ENCODE peak calls at places on chromosomes 13 and 19, in seven cellular contexts. U is adrenal gland; T is coronary artery; H is heart right ventricle; A is PC-9; P is dorsolateral prefrontal cortex; Z is CD8-positive, alpha-beta T cell. C is an unnamed sample.

GRCh38 chr19:58354478-58355030 is 1.3 kb upstream of the A1BG start:
- DNase-seq in U (no peak), T (no peak), H (no peak), A (no peak), P (no peak), Z (no peak), C (no peak)

GRCh38 chr13:61774903-61775302 is 359.3 kb upstream of the PCDH20 start:
- DNase-seq in U (no peak), T (no peak), H (no peak), A (no peak), P (no peak), Z (no peak), C (no peak)

GRCh38 chr13:79803939-79804487 is 323.1 kb downstream of the NDFIP2 start:
- DNase-seq in U (no peak), T (no peak), H (no peak), A (no peak), P (no peak), Z (no peak), C (no peak)

GRCh38 chr19:32318884-32319520 is 26.4 kb upstream of the ZNF507 start:
- DNase-seq in U (no peak), T (no peak), H (no peak), A (peak; percentile 54), P (peak; percentile 45), Z (no peak), C (no peak)

GRCh38 chr13:39515231-39515630 is 87.8 kb downstream of the LHFPL6 start:
- DNase-seq in U (no peak), T (no peak), H (no peak), A (no peak), P (no peak), Z (no peak), C (no peak)

GRCh38 chr19:56245062-56245740 is 27.3 kb upstream of the EDDM13 start:
- DNase-seq in U (no peak), T (no peak), H (no peak), A (no peak), P (no peak), Z (no peak), C (no peak)

GRCh38 chr13:57716295-57716694 is 84.8 kb downstream of the PCDH17 start:
- DNase-seq in U (no peak), T (no peak), H (no peak), A (no peak), P (no peak), Z (no peak), C (no peak)

GRCh38 chr19:53867225-53868090 is at the start of gene MYADM:
- DNase-seq in U (peak; percentile 95), T (peak; percentile 100), H (peak; percentile 99), A (peak; percentile 100), P (peak; percentile 98), Z (peak; percentile 99), C (peak; percentile 100)

GRCh38 chr13:110525328-110526319 is 35.9 kb downstream of the RAB20 start:
- DNase-seq in U (peak; percentile 68), T (no peak), H (peak; percentile 51), A (peak; percentile 72), P (no peak), Z (no peak), C (no peak)

GRCh38 chr13:55497486-55497885 is 1643.2 kb upstream of the PRR20A start:
- DNase-seq in U (no peak), T (no peak), H (no peak), A (no peak), P (no peak), Z (no peak), C (no peak)

GRCh38 chr19:35793381-35794165 is 18.2 kb downstream of the ARHGAP33 start:
- DNase-seq in U (no peak), T (no peak), H (no peak), A (no peak), P (no peak), Z (no peak), C (no peak)

GRCh38 chr13:46575843-46576242 is 22.9 kb downstream of the LRCH1 start:
- DNase-seq in U (no peak), T (no peak), H (no peak), A (no peak), P (no peak), Z (no peak), C (no peak)

DNA sequence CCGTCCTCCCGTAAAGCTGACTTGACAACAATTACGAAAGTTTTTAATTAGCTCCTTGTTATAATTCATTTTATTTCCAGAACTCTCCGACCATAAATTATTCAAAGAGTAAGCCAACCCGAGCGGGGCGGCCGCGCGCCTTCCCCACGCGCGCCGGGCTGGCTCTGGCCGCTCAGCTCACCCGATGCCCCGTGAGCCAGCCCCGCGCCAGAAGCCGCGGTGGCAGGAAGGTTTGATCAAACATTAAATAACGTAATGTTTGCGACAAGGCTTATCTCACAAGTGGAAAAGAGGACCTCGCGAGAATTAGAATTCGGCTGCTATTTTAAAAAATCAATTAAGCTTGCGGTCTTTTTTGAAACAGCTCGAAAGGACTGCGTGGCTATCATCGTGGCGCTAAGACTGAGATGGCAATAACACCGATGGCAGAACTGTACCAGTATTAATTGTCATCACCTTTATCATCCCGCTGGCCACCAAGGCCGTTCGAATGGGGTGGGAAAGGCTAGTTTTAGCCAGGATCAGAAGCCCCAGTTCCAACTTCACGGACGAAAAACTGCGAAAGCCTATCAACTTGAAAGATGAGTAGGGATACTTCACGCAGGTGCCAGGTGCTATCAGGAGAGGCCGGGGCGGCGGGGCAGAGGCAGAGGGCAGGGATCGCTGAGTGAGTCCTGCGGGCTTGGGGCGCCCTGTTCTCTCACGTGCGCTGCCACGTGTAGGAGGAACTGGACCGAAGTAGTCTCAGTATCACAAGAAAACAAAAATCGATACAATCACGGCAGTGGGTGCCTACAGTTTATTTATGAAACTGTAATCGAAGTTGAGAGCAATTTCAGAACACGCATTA is 6.4 kb downstream of the POU4F1 start:
- DNase-seq in U (no peak), T (no peak), H (no peak), A (no peak), P (no peak), Z (no peak), C (no peak)
- TF ChIP-seq CTCF in U (no peak), T (no peak), H (no peak), A (no peak), P (no peak), Z (no peak), C (no peak)

GRCh38 chr19:13861714-13862531 is 15.0 kb upstream of the NANOS3 start:
- DNase-seq in U (peak; percentile 94), T (peak; percentile 95), H (peak; percentile 95), A (peak; percentile 95), P (peak; percentile 94), Z (peak; percentile 86), C (peak; percentile 90)
- H3K27ac ChIP-seq in U (peak overlapping the region; percentile 9), T (peak overlapping the region; percentile 91), H (peak overlapping the region; percentile 96), A (peak overlapping the region; percentile 88), P (peak overlapping the region; percentile 79), Z (peak overlapping the region; percentile 71), C (peak overlapping the region; percentile 84)

DNA sequence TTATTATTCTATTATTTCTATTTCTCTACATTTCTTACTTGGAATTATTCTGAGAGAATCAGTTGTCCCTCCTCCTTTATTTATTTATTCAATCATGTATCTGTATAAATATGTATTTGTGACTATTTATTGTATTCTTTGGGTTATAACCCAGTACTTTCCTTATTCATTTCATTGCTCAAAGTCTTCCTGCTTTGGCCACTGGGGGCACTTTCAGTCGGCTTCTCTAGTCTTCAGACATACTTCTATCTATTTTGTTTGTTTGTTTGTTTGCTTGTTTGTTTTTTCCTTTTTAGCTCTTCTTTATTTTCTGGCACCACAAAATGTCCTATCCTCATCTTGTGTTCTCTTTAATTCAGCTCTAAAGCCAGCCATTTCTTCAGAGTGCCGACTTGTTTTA is 260.4 kb downstream of the NALCN start:
- DNase-seq in U (no peak), T (no peak), H (no peak), A (no peak), P (no peak), Z (no peak), C (no peak)
- TF ChIP-seq CTCF in U (peak; percentile 35), T (no peak), H (no peak), A (peak; percentile 66), P (peak; percentile 41), Z (peak; percentile 37), C (no peak)

DNA sequence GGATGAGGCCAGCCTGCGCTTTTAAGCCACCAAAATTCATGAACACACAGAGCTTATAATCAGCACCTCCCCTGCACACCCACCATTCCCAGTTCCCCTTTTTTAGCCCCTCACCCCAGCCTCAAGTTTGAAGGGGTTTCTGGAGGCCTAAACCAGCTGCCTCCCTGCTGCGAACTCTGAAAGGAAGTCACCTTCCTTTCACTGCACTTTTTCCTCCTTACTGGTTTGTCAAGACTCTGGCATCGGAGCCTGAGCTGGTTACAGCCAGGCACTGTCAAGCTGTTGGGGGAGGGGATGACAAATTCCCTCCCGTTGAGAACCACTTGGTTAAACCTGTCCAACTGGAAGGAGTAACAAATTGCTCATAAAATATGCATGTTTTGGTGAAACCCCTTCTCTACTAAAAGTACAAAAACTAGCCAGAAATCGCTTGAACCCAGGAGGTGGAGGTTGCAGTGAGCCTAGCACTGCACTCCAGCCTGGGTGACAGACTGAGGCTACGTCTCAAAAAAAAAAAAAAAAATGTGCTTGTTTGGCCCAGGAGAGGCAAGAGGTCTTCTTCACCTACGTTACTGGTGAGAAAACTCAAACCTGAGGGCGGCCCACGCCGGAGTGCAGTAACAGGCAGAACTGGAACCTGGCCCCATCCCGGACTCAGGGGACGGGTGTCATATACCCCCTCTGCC is 671 bp upstream of the ADAT3 start:
- DNase-seq in U (no peak), T (no peak), H (no peak), A (peak; percentile 80), P (no peak), Z (no peak), C (no peak)
- H3K27ac ChIP-seq in U (no peak overlapping the region), T (peak overlapping the region; percentile 90), H (peak overlapping the region; percentile 38), A (peak overlapping the region; percentile 96), P (peak overlapping the region; percentile 90), Z (no peak overlapping the region), C (no peak overlapping the region)